ENCODE peak calls at places on chromosome 18, in seven cellular contexts. V, Z, R, A, P, L and C are unnamed samples. For H3K36me3 and H3K9me3, the result is how much of the 10 kb centered on the place peaks cover.

GRCh38 chr18:60892855-60893254 is 440.4 kb upstream of the CDH20 start:
- DNase-seq in P (no peak), R (no peak), Z (peak), V (peak), A (no peak), L (no peak), C (no peak)

GRCh38 chr18:24734058-24734457 is 273.6 kb downstream of the HRH4 start:
- DNase-seq in L (peak), V (no peak), Z (no peak), A (no peak), R (peak), P (no peak), C (no peak)

GRCh38 chr18:63953811-63954210 is 4.7 kb downstream of the HMSD start:
- DNase-seq in Z (no peak), V (no peak), R (no peak), L (no peak), A (no peak), P (no peak), C (no peak)

GRCh38 chr18:76922107-76922506 is 99.8 kb downstream of the ZNF236 start:
- DNase-seq in R (peak), A (no peak), Z (peak), P (peak), V (no peak), L (peak), C (no peak)

GRCh38 chr18:6759579-6759978 is 30.1 kb downstream of the ARHGAP28 start:
- DNase-seq in V (no peak), Z (no peak), P (no peak), L (no peak), A (no peak), R (no peak), C (no peak)

GRCh38 chr18:62324917-62325805 is at the start of gene TNFRSF11A:
- DNase-seq in A (peak), Z (peak), P (peak), R (peak), V (peak), L (no peak), C (peak)

GRCh38 chr18:10456718-10457499 is 2.5 kb downstream of the APCDD1 start:
- DNase-seq in P (no peak), A (no peak), V (no peak), Z (no peak), L (no peak), R (no peak), C (no peak)

GRCh38 chr18:11587432-11587831 is 22.0 kb upstream of the SLC35G4 start:
- DNase-seq in P (no peak), L (no peak), A (no peak), V (no peak), R (no peak), Z (no peak), C (no peak)

GRCh38 chr18:62586781-62587487 is 64.1 kb downstream of the ZCCHC2 start:
- DNase-seq in A (no peak), P (no peak), R (no peak), Z (no peak), V (no peak), L (no peak), C (no peak)

GRCh38 chr18:50624981-50625380 is 65.1 kb downstream of the MAPK4 start:
- DNase-seq in A (no peak), V (no peak), P (no peak), R (no peak), L (no peak), Z (no peak), C (no peak)

GRCh38 chr18:49013961-49014604 is 63.3 kb upstream of the SMAD7 start:
- DNase-seq in R (no peak), L (no peak), A (no peak), V (no peak), Z (peak), P (peak), C (no peak)

GRCh38 chr18:26764584-26764983 is 100.9 kb downstream of the AQP4 start:
- DNase-seq in P (no peak), R (no peak), V (no peak), Z (no peak), A (no peak), L (no peak), C (no peak)

DNA sequence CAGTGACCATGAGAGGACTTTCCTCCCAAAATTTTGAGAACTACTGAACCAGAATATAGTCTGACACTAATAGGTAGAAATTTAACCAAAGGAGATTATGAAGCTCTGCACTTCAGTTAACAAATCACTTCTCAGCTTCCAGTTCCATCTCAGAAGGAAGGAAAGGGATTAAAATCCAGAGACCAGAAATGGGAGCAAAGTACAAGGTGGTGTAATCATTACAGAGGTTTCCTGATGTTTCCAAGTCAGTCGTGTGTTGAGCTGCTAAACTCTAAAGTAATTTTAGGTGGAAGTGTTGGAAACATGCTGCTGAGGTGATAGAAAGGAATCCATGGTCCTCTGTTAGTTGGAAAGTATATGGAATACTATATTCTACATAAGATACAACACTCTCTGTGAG is 10.8 kb downstream of the TYMS start:
- DNase-seq in R (no peak), V (no peak), A (no peak), L (no peak), Z (no peak), P (no peak), C (no peak)
- H3K36me3 ChIP-seq in R (under half), V (under half), A (under half), L (under half), Z (under half), P (under half), C (under half)

GRCh38 chr18:13823707-13824395 is at the start of gene MC5R:
- DNase-seq in P (peak), L (peak), Z (peak), R (peak), A (peak), V (peak), C (no peak)
- TF ChIP-seq CTCF in P (peak), L (peak), Z (no peak), R (peak), A (peak), V (peak), C (peak)

GRCh38 chr18:14949800-14950415 is 201.9 kb downstream of the ANKRD30B start:
- DNase-seq in L (no peak), P (no peak), R (no peak), Z (no peak), A (no peak), V (no peak), C (no peak)
- H3K9me3 ChIP-seq in L (under half), P (under half), R (under half), Z (under half), A (under half), V (under half), C (under half)

GRCh38 chr18:31877900-31878299 is 65.0 kb downstream of the TRAPPC8 start:
- DNase-seq in L (no peak), V (no peak), Z (no peak), R (no peak), P (no peak), A (no peak), C (no peak)
- H3K36me3 ChIP-seq in L (under half), V (under half), Z (half or more), R (under half), P (under half), A (under half), C (under half)

DNA sequence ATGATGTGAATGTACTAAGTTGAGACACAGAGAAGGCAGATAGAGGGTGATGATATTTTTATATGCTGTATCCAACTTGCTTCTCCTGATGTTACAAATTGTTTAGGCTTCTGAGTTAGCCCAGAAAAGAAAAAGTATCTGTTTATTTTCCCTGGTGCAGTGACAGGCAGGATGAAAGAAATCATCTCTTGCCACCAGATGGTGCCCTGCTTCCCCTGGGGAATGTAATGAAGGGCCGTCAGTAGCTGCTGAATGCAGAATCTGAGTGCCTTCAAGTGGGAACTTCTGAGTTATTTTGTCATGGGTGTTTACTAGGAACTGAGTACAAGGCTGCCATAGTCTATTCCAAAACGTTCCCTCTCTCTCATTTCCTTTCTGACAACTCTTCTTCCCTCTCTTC is 525.6 kb downstream of the MBD2 start:
- DNase-seq in L (peak), V (peak), P (no peak), Z (peak), R (peak), A (no peak), C (no peak)
- TF ChIP-seq CTCF in L (peak), V (peak), P (no peak), Z (no peak), R (peak), A (no peak), C (no peak)

GRCh38 chr18:59639821-59640220 is 57.4 kb downstream of the CCBE1 start:
- DNase-seq in L (no peak), Z (no peak), R (no peak), P (no peak), V (no peak), A (no peak), C (no peak)

GRCh38 chr18:59634096-59634495 is 63.1 kb downstream of the CCBE1 start:
- DNase-seq in L (no peak), Z (no peak), P (no peak), A (no peak), V (no peak), R (peak), C (no peak)

GRCh38 chr18:59640721-59641120 is 56.5 kb downstream of the CCBE1 start:
- DNase-seq in L (no peak), A (no peak), V (no peak), P (no peak), Z (no peak), R (no peak), C (no peak)

GRCh38 chr18:59643740-59644139 is 53.5 kb downstream of the CCBE1 start:
- DNase-seq in V (no peak), Z (no peak), A (no peak), R (no peak), L (no peak), P (no peak), C (no peak)

GRCh38 chr18:59639136-59639535 is 58.1 kb downstream of the CCBE1 start:
- DNase-seq in L (no peak), R (no peak), P (no peak), V (no peak), Z (no peak), A (no peak), C (no peak)
- H3K9me3 ChIP-seq in L (under half), R (under half), P (under half), V (under half), Z (under half), A (under half), C (under half)